ENCODE peak calls at places on chromosome 5, in five cellular contexts. V, Y, R, J and U are unnamed samples. For H3K4me1, the result is how much of the 10 kb centered on the place peaks cover.

GRCh38 chr5:10248378-10249260 is 1.1 kb downstream of the ATPSCKMT start:
- DNase-seq in V (no peak), R (peak), J (no peak), Y (no peak), U (no peak)

GRCh38 chr5:112594060-112594850 is 143.4 kb upstream of the APC start:
- DNase-seq in Y (no peak), J (no peak), V (no peak), R (no peak), U (no peak)

GRCh38 chr5:154503698-154504039 is 25.6 kb upstream of the HAND1 start:
- DNase-seq in R (no peak), J (no peak), V (no peak), Y (no peak), U (no peak)

GRCh38 chr5:151503999-151504398 is 56.6 kb downstream of the SLC36A1 start:
- DNase-seq in J (no peak), R (no peak), Y (no peak), V (no peak), U (no peak)

GRCh38 chr5:74141053-74141452 is 499.5 kb downstream of the ENC1 start:
- DNase-seq in Y (no peak), V (peak), R (no peak), J (no peak), U (peak)

GRCh38 chr5:118293378-118293777 is 695.0 kb downstream of the DTWD2 start:
- DNase-seq in V (no peak), Y (no peak), R (no peak), J (no peak), U (no peak)

GRCh38 chr5:32225445-32225844 is 51.3 kb upstream of the GOLPH3 start:
- DNase-seq in V (peak), J (no peak), Y (no peak), R (no peak), U (no peak)

GRCh38 chr5:148626986-148627385 is 27.3 kb downstream of the HTR4 start:
- DNase-seq in R (no peak), V (no peak), Y (no peak), J (no peak), U (no peak)

GRCh38 chr5:147306351-147306750 is 71.5 kb downstream of the STK32A start:
- DNase-seq in V (no peak), J (no peak), Y (no peak), R (no peak), U (no peak)

GRCh38 chr5:171689853-171690417 is 95.7 kb upstream of the SMIM23 start:
- DNase-seq in J (no peak), R (no peak), V (no peak), Y (no peak), U (no peak)

GRCh38 chr5:11038772-11039171 is 277.7 kb upstream of the DAP start:
- DNase-seq in Y (no peak), J (no peak), R (no peak), V (no peak), U (no peak)

GRCh38 chr5:165057156-165057555 is 1551.7 kb downstream of the MAT2B start:
- DNase-seq in V (no peak), R (no peak), J (no peak), Y (peak), U (no peak)

GRCh38 chr5:132459983-132460834 is 30.4 kb downstream of the IRF1 start:
- DNase-seq in V (no peak), Y (peak), R (peak), J (no peak), U (peak)
- H3K4me1 ChIP-seq in V (under half), Y (half or more), R (half or more), J (under half), U (half or more)

GRCh38 chr5:131634666-131634995 is 398 bp downstream of the RAPGEF6 start:
- DNase-seq in R (no peak), Y (peak), V (peak), J (peak), U (no peak)

GRCh38 chr5:131637694-131638093 is 2.7 kb upstream of the RAPGEF6 start:
- DNase-seq in J (no peak), R (no peak), Y (no peak), V (no peak), U (no peak)

GRCh38 chr5:131635755-131636479 is 888 bp upstream of the RAPGEF6 start:
- DNase-seq in J (no peak), Y (no peak), R (no peak), V (peak), U (no peak)

GRCh38 chr5:131633830-131634229 is 1.2 kb downstream of the RAPGEF6 start:
- DNase-seq in V (no peak), R (no peak), J (no peak), Y (no peak), U (no peak)

DNA sequence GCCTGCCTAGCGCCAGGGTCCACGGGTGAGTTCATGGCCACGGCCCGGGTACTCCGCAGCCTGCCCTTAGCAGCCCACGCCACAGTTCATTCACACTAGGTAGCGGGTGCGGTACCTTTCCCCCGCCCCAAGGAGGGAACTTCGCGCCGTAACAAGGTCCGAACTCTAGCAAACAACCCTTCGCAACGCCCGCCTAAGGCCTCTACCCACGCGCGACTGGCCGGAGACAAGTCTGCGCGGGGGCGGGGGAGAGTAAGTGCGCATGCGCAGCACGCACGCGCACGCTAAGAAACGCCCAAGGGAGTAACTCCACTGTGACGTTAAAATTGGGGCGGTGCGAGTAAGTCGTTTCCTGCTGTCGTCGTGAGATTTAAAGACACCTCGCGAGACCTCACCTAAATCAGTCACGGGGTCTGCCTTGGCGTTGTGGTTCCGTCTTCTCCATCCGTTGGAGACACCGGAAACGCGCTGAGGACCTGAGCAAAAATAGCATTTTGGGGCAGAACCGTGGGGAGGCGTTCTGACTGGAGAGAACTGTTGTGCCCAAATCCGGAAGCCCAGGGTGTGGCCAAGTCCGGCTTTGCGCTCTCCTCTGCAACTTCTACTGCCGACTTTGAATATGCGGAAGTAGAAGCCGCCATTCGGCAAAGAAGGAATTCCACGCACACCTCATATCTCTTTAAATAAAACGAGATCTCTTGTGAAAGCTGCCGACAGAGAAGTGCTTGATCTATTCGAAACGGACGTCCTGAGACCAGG is at the start of gene RAPGEF6:
- DNase-seq in R (peak), Y (peak), J (peak), V (peak), U (peak)
- H3K4me1 ChIP-seq in R (half or more), Y (under half), J (under half), V (under half), U (under half)

GRCh38 chr5:176406436-176407052 is 9.8 kb downstream of the CLTB start:
- DNase-seq in J (no peak), R (peak), V (no peak), Y (no peak), U (no peak)

GRCh38 chr5:176408590-176408989 is 7.7 kb downstream of the CLTB start:
- DNase-seq in V (no peak), J (no peak), R (no peak), Y (no peak), U (no peak)

GRCh38 chr5:176407456-176408244 is 8.7 kb downstream of the CLTB start:
- DNase-seq in Y (no peak), J (no peak), V (no peak), R (peak), U (no peak)

GRCh38 chr5:176402684-176403083 is 13.7 kb downstream of the CLTB start:
- DNase-seq in R (peak), Y (no peak), J (no peak), V (no peak), U (no peak)

GRCh38 chr5:176405656-176406435 is 10.5 kb downstream of the CLTB start:
- DNase-seq in Y (no peak), J (no peak), V (peak), R (peak), U (no peak)
- H3K4me1 ChIP-seq in Y (under half), J (under half), V (under half), R (under half), U (under half)

GRCh38 chr5:107658528-107658927 is 12.2 kb downstream of the EFNA5 start:
- DNase-seq in Y (no peak), J (no peak), R (no peak), V (no peak), U (no peak)
- H3K4me1 ChIP-seq in Y (under half), J (under half), R (under half), V (half or more), U (under half)

GRCh38 chr5:67010684-67011409 is 185.8 kb downstream of the CD180 start:
- DNase-seq in R (no peak), J (no peak), Y (no peak), V (no peak), U (peak)

GRCh38 chr5:67011422-67011821 is 185.2 kb downstream of the CD180 start:
- DNase-seq in R (no peak), Y (no peak), J (no peak), V (no peak), U (no peak)

GRCh38 chr5:67012241-67012640 is 184.4 kb downstream of the CD180 start:
- DNase-seq in V (no peak), R (no peak), J (no peak), Y (no peak), U (no peak)

GRCh38 chr5:67006152-67006848 is 190.3 kb downstream of the CD180 start:
- DNase-seq in R (no peak), V (no peak), J (no peak), Y (no peak), U (no peak)

GRCh38 chr5:67009028-67009427 is 187.6 kb downstream of the CD180 start:
- DNase-seq in Y (no peak), V (no peak), R (no peak), J (no peak), U (no peak)
- H3K4me1 ChIP-seq in Y (under half), V (under half), R (half or more), J (under half), U (under half)

GRCh38 chr5:145752534-145752933 is 82.6 kb downstream of the PRELID2 start:
- DNase-seq in R (no peak), Y (no peak), J (no peak), V (no peak), U (no peak)

GRCh38 chr5:145750194-145750593 is 84.9 kb downstream of the PRELID2 start:
- DNase-seq in R (no peak), Y (no peak), J (no peak), V (no peak), U (no peak)

GRCh38 chr5:145752947-145753346 is 82.2 kb downstream of the PRELID2 start:
- DNase-seq in R (no peak), J (no peak), V (no peak), Y (no peak), U (no peak)
- H3K4me1 ChIP-seq in R (under half), J (under half), V (under half), Y (under half), U (under half)

GRCh38 chr5:143318270-143318669 is 85.2 kb downstream of the NR3C1 start:
- DNase-seq in R (no peak), V (no peak), J (no peak), Y (no peak), U (no peak)
- H3K4me1 ChIP-seq in R (under half), V (half or more), J (under half), Y (under half), U (half or more)

GRCh38 chr5:55600536-55601208 is 65.9 kb upstream of the PLPP1 start:
- DNase-seq in J (no peak), R (no peak), Y (peak), V (peak), U (no peak)
- H3K4me1 ChIP-seq in J (under half), R (under half), Y (under half), V (half or more), U (half or more)